ENCODE peak calls at places on chromosomes 1 and 21, in four cellular contexts. J is HT1080; S is stimulated activated CD4-positive, alpha-beta T cell treated with anti-CD3 and anti-CD28 coated beads, TNF-alpha, amount 100 ng/mL, for 24 hours; Z is cerebellar nuclear complex. M is an unnamed sample.
A peak's percentile ranks its signal among the peaks of the same experiment; 100 is the strongest.

GRCh38 chr21:32753818-32754610 is 17.5 kb downstream of the PAXBP1 start:
- DNase-seq in J (no peak), S (no peak), Z (no peak), M (no peak)

GRCh38 chr1:119347858-119348257 is 20.7 kb upstream of the HAO2 start:
- DNase-seq in J (peak; percentile 75), S (no peak), Z (no peak), M (no peak)

GRCh38 chr1:93180723-93181613 is at the start of gene CCDC18:
- DNase-seq in J (peak; percentile 73), S (peak; percentile 16), Z (no peak), M (no peak)

GRCh38 chr1:42931911-42932422 is 26.7 kb downstream of the SLC2A1 start:
- DNase-seq in J (no peak), S (no peak), Z (no peak), M (peak; percentile 82)

GRCh38 chr1:229430761-229431269 is 3.1 kb downstream of the ACTA1 start:
- DNase-seq in J (no peak), S (no peak), Z (no peak), M (no peak)

GRCh38 chr1:160504651-160505050 is 18.4 kb downstream of the SLAMF6 start:
- DNase-seq in J (no peak), S (no peak), Z (no peak), M (no peak)

GRCh38 chr1:4581807-4582206 is 72.6 kb upstream of the AJAP1 start:
- DNase-seq in J (no peak), S (no peak), Z (no peak), M (no peak)

GRCh38 chr1:10378071-10378841 is 20.6 kb upstream of the PGD start:
- DNase-seq in J (peak; percentile 94), S (no peak), Z (no peak), M (no peak)

GRCh38 chr1:160219062-160219929 is 14.1 kb downstream of the PEA15 start:
- DNase-seq in J (peak; percentile 43), S (no peak), Z (no peak), M (no peak)

GRCh38 chr1:27886744-27887143 is 14.4 kb downstream of the THEMIS2 start:
- DNase-seq in J (no peak), S (no peak), Z (no peak), M (no peak)

GRCh38 chr1:17874231-17874630 is 119.1 kb downstream of the ACTL8 start:
- DNase-seq in J (peak; percentile 87), S (no peak), Z (no peak), M (no peak)

GRCh38 chr1:206114692-206115430 is 2.3 kb downstream of the AVPR1B start:
- DNase-seq in J (no peak), S (no peak), Z (no peak), M (no peak)

M was measured in activated B cell treated with CpG ODN at 0.5 μM for 24 hours.